ENCODE peak calls at places on chromosomes 16 and 17, in six cellular contexts. H is LHCN-M2; X is Kasumi-1; U is stimulated activated naive CD4-positive, alpha-beta T cell treated with Interleukin-2 at 50 U/mL for 16 hours; L is left ventricle myocardium inferior; M is cardiac muscle cell. Q is an unnamed sample.

GRCh38 chr16:52773026-52773425 is 226.1 kb upstream of the TOX3 start:
- DNase-seq in M (no peak), L (no peak), U (no peak), H (no peak), X (no peak), Q (no peak)

GRCh38 chr17:40373999-40374398 is 9.5 kb upstream of the GJD3 start:
- DNase-seq in U (no peak), H (no peak), X (no peak), M (no peak), L (no peak), Q (no peak)

GRCh38 chr17:43020789-43021738 is 1.1 kb downstream of the VAT1 start:
- DNase-seq in L (peak; percentile 65), U (peak; percentile 48), M (peak; percentile 71), X (peak; percentile 21), H (peak; percentile 79), Q (peak; percentile 85)

GRCh38 chr16:11792404-11793260 is 4.4 kb downstream of the ZC3H7A start:
- DNase-seq in L (no peak), U (no peak), H (no peak), X (no peak), M (no peak), Q (no peak)

GRCh38 chr16:89049484-89050118 is 44.1 kb upstream of the ACSF3 start:
- DNase-seq in X (no peak), U (no peak), H (no peak), M (peak; percentile 3), L (peak; percentile 12), Q (no peak)

GRCh38 chr17:75623386-75623785 is 9.8 kb upstream of the SMIM5 start:
- DNase-seq in X (no peak), H (no peak), L (no peak), U (no peak), M (no peak), Q (no peak)

GRCh38 chr17:15478845-15479244 is 11.4 kb upstream of the CDRT4 start:
- DNase-seq in L (no peak), H (no peak), M (no peak), X (no peak), U (no peak), Q (no peak)

GRCh38 chr16:28064706-28065249 is 1.3 kb upstream of the GSG1L start:
- DNase-seq in U (no peak), H (no peak), X (no peak), L (no peak), M (no peak), Q (no peak)

GRCh38 chr17:31512104-31512740 is 120.7 kb downstream of the RAB11FIP4 start:
- DNase-seq in H (no peak), M (no peak), X (no peak), U (no peak), L (no peak), Q (no peak)

GRCh38 chr16:66207139-66207863 is 159.2 kb upstream of the CDH5 start:
- DNase-seq in L (no peak), U (no peak), X (peak; percentile 87), H (peak; percentile 31), M (peak; percentile 65), Q (no peak)

GRCh38 chr17:49849711-49850610 is 2.1 kb upstream of the TAC4 start:
- DNase-seq in X (no peak), M (no peak), H (no peak), U (no peak), L (no peak), Q (no peak)

GRCh38 chr16:67277294-67277998 is 1.9 kb upstream of the PLEKHG4 start:
- DNase-seq in M (peak; percentile 98), L (no peak), X (no peak), U (no peak), H (peak; percentile 98), Q (no peak)

GRCh38 chr17:29664743-29665479 is 42.2 kb upstream of the CORO6 start:
- DNase-seq in X (no peak), L (no peak), U (no peak), M (peak; percentile 50), H (peak; percentile 73), Q (no peak)

GRCh38 chr16:54879681-54880080 is 51.0 kb upstream of the IRX5 start:
- DNase-seq in L (no peak), X (no peak), H (no peak), M (no peak), U (no peak), Q (no peak)

GRCh38 chr17:36869856-36870617 is 67.2 kb upstream of the LHX1 start:
- DNase-seq in U (no peak), X (no peak), H (peak; percentile 10), L (no peak), M (peak; percentile 64), Q (peak; percentile 49)